ENCODE peak calls at places on chromosomes 5 and 9, in five cellular contexts. R, U, C, X and K are unnamed samples.
A peak's percentile ranks its signal among the peaks of the same experiment; 100 is the strongest.

GRCh38 chr5:121737120-121737519 is 114.6 kb upstream of the FTMT start:
- DNase-seq in R (peak; percentile 36), U (no peak), C (no peak), X (no peak), K (no peak)

GRCh38 chr9:101478906-101479305 is 43.3 kb upstream of the ALDOB start:
- DNase-seq in R (no peak), U (no peak), C (no peak), X (no peak), K (peak; percentile 39)

GRCh38 chr9:77961541-77961940 is 70.1 kb downstream of the GNAQ start:
- DNase-seq in R (no peak), U (no peak), C (no peak), X (no peak), K (no peak)

GRCh38 chr9:71797266-71797665 is 29.0 kb upstream of the CEMIP2 start:
- DNase-seq in R (no peak), U (no peak), C (no peak), X (no peak), K (no peak)

GRCh38 chr5:133527311-133527710 is 85.0 kb downstream of the FSTL4 start:
- DNase-seq in R (no peak), U (no peak), C (peak; percentile 22), X (no peak), K (peak; percentile 78)

GRCh38 chr9:99622679-99623078 is 199.0 kb upstream of the NR4A3 start:
- DNase-seq in R (no peak), U (no peak), C (no peak), X (no peak), K (no peak)

GRCh38 chr9:3508531-3509374 is 17.0 kb downstream of the RFX3 start:
- DNase-seq in R (no peak), U (no peak), C (peak; percentile 37), X (peak; percentile 28), K (no peak)

GRCh38 chr9:105401651-105402050 is 46.2 kb upstream of the FSD1L start:
- DNase-seq in R (no peak), U (no peak), C (peak; percentile 61), X (peak; percentile 54), K (no peak)

GRCh38 chr9:93676310-93677054 is 100.1 kb downstream of the PHF2 start:
- DNase-seq in R (no peak), U (peak; percentile 71), C (no peak), X (no peak), K (no peak)

GRCh38 chr9:126614088-126614454 is 343 bp downstream of the LMX1B start:
- DNase-seq in R (no peak), U (peak; percentile 73), C (no peak), X (no peak), K (no peak)

GRCh38 chr9:118362596-118362995 is 658.4 kb downstream of the TLR4 start:
- DNase-seq in R (no peak), U (no peak), C (no peak), X (no peak), K (no peak)

GRCh38 chr5:141328231-141328630 is 2.1 kb upstream of the PCDHGA1 start:
- DNase-seq in R (no peak), U (no peak), C (no peak), X (no peak), K (no peak)

GRCh38 chr5:176955895-176956294 is 50.7 kb downstream of the UIMC1 start:
- DNase-seq in R (no peak), U (no peak), C (peak; percentile 23), X (no peak), K (peak; percentile 19)

GRCh38 chr9:114069476-114070187 is 8.5 kb downstream of the AMBP start:
- DNase-seq in R (no peak), U (peak; percentile 39), C (no peak), X (no peak), K (no peak)

GRCh38 chr5:162323471-162323870 is 255.9 kb downstream of the GABRG2 start:
- DNase-seq in R (no peak), U (no peak), C (no peak), X (peak; percentile 22), K (no peak)

GRCh38 chr5:159489779-159490178 is 159.5 kb upstream of the IL12B start:
- DNase-seq in R (no peak), U (no peak), C (no peak), X (no peak), K (no peak)

GRCh38 chr5:56350595-56351170 is 117.6 kb upstream of the ANKRD55 start:
- DNase-seq in R (peak; percentile 94), U (peak; percentile 85), C (peak; percentile 96), X (peak; percentile 94), K (peak; percentile 74)

GRCh38 chr5:119470105-119470763 is 17.9 kb downstream of the HSD17B4 start:
- DNase-seq in R (no peak), U (no peak), C (no peak), X (no peak), K (no peak)

GRCh38 chr9:126861707-126862460 is 1.4 kb downstream of the ZBTB34 start:
- DNase-seq in R (no peak), U (no peak), C (peak; percentile 32), X (peak; percentile 57), K (peak; percentile 37)

GRCh38 chr9:72977670-72978069 is 24.8 kb upstream of the ALDH1A1 start:
- DNase-seq in R (no peak), U (no peak), C (no peak), X (no peak), K (no peak)

GRCh38 chr5:172941067-172941516 is 18.1 kb upstream of the RPL26L1 start:
- DNase-seq in R (no peak), U (no peak), C (no peak), X (no peak), K (no peak)

GRCh38 chr5:98360548-98360947 is 412.9 kb upstream of the RGMB start:
- DNase-seq in R (no peak), U (peak; percentile 33), C (no peak), X (no peak), K (no peak)

GRCh38 chr9:36451949-36452348 is 51.9 kb upstream of the RNF38 start:
- DNase-seq in R (no peak), U (no peak), C (no peak), X (no peak), K (no peak)

DNA sequence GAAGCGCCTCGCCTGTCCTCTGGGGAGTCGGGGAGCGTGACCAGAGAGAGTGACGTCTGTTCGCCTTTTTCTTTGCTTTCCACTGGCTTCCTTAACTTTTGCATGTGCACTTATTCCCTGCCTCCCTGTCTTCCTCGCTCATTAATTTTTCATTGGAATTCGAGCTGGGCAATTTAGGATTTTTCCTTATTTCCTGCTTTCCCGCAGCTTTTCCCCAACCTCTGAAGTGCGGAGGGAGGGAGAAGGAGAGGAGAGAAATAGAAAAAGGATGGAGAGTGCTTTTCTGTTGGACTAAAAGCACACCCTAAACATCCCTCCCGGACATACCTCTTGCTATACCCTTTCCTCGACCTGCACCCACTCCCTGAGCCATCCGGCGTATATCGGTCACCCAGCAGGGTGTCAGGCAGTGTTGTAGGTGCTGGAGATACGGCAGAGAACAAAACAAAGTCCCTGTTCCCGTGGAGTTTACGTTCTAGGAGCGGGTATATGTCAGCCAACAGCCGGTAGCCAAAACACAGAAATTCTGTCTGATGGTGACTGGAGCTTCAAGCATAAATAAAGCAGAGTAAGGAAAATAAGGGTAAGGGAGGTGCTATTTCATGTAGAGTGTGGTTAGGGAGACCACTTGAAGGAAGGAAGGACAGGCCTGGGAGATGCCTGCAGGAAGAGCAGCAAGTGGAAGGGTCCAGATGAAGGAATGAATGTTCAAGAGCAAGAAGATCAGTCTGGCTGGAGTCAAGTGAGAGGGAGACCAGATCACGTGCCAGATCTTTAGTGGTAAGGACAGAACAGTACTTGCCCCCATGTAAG is 612 bp upstream of the ZFR start:
- DNase-seq in R (no peak), U (no peak), C (peak; percentile 4), X (no peak), K (no peak)
- H3K4me1 ChIP-seq in R (peaks cover 35% of the 10 kb centered on the region), U (no peaks in the 10 kb centered on the region), C (peaks cover 2% of the 10 kb centered on the region), X (peaks cover 5% of the 10 kb centered on the region), K (peaks cover 11% of the 10 kb centered on the region)

GRCh38 chr9:89438194-89438593 is 59.7 kb downstream of the SEMA4D start:
- DNase-seq in R (no peak), U (no peak), C (no peak), X (no peak), K (no peak)

GRCh38 chr9:89440046-89440445 is 57.9 kb downstream of the SEMA4D start:
- DNase-seq in R (no peak), U (no peak), C (no peak), X (no peak), K (no peak)

GRCh38 chr9:89440548-89440947 is 57.4 kb downstream of the SEMA4D start:
- DNase-seq in R (no peak), U (no peak), C (no peak), X (no peak), K (no peak)

GRCh38 chr9:89440951-89441654 is 56.8 kb downstream of the SEMA4D start:
- DNase-seq in R (no peak), U (no peak), C (no peak), X (no peak), K (no peak)

DNA sequence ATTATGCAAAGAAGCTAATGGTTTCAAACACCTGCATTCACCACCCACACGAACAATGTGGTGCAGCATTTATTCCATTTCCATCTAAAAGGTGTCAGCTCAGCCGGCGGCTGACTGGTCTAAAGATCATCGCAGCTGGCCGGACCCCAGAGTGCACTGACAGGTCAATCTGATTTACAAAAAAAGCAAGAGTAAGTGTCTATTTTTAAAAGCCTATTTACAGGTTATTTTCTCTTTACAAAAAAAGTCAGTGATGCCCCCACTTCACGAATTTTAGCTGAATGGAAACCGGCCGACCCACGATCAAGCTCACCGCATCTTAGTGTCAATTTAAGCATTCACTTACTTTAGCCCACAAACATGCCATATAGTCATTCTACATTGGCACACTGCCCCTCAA is 58.3 kb downstream of the SEMA4D start:
- DNase-seq in R (no peak), U (no peak), C (no peak), X (no peak), K (no peak)
- H3K4me1 ChIP-seq in R (peaks cover 12% of the 10 kb centered on the region), U (no peaks in the 10 kb centered on the region), C (peaks cover 10% of the 10 kb centered on the region), X (peaks cover 59% of the 10 kb centered on the region), K (no peaks in the 10 kb centered on the region)

DNA sequence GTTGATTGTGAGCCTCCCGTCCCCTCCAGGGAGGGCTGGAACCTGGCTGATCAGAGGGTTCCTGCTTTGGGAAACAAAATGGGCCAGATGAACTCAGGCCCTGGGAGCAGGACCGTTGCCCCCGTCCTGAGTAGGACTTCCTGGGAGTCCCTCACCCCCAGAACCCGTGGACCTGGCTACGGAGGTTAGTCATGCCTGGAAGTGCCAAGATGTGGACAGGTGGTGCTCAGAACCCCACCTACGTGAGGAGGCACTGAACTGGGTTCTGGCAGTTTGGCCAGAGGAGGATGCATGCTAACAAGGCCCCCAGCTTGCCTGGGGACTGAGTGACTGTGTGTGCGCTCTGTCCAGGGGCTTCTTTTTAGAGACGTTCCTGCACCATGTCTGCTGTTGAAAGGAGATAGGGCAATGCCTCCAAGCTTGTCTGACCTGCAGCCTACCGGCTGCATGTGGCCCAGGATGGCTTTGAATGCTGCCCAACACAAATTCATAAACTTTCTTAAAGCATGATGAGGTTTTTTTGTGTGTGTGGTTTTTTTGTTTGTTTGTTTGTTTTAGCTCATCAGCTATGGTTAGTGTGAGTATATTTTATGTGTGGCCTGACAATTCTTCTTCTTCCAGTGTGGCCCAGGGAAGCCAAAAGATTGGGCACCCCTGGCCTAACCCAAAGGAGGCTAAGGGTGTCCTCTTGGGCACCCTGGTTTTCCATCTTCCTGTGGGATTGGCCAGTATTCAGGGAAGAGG is 1.8 kb upstream of the DAB2IP start:
- DNase-seq in R (no peak), U (no peak), C (no peak), X (peak; percentile 15), K (no peak)
- H3K4me1 ChIP-seq in R (peaks cover 14% of the 10 kb centered on the region), U (no peaks in the 10 kb centered on the region), C (peaks cover 9% of the 10 kb centered on the region), X (peaks cover 57% of the 10 kb centered on the region), K (no peaks in the 10 kb centered on the region)

DNA sequence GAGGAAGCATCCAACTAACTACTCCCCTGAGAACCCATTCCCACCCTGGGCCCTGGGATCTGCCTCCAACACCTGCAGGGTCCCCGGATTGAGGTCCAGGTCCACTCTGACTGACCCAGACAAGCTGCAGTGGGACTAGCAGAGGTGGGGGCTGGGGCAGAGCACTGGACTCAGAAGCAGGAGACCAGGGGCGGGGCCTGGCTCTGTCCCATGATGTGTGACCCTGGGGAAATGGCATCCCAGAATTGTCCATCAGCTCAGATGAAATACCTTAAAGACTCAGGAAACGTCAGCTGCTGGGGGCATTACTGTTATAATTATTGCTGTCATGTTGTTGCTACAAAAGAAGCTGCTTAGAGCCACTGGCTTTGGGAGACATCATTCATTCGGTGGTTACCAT is 202.4 kb downstream of the C9orf50 start:
- DNase-seq in R (no peak), U (no peak), C (no peak), X (no peak), K (no peak)
- H3K4me1 ChIP-seq in R (peaks cover 15% of the 10 kb centered on the region), U (no peaks in the 10 kb centered on the region), C (peaks cover 18% of the 10 kb centered on the region), X (peaks cover 43% of the 10 kb centered on the region), K (peaks cover 6% of the 10 kb centered on the region)